ENCODE peak calls at places on chromosomes 13 and 19, in eight cellular contexts. L is activated naive CD8-positive, alpha-beta T cell treated with anti-CD3 and anti-CD28 coated beads, Interleukin-2, amount 50 U/mL, for 24 hours; N is astrocyte of the spinal cord; Z is pulmonary artery endothelial cell; U is GM20000; O is OCI-LY7; S is fibroblast of lung; P is A172. R is an unnamed sample.

GRCh38 chr13:96809366-96810096 is 184.7 kb downstream of the OXGR1 start:
- DNase-seq in N (no peak), L (no peak), S (no peak), Z (no peak), U (no peak), O (no peak), P (no peak), R (no peak)

GRCh38 chr19:36125557-36125956 is 10.3 kb downstream of the TBCB start:
- DNase-seq in N (no peak), L (peak), P (no peak), U (peak), S (no peak), Z (no peak), O (no peak), R (no peak)

GRCh38 chr19:8487137-8487851 is 15.1 kb downstream of the PRAM1 start:
- DNase-seq in O (no peak), N (no peak), U (no peak), L (peak), P (no peak), Z (no peak), S (no peak), R (peak)

GRCh38 chr13:113860051-113860471 is 3.8 kb downstream of the GAS6 start:
- DNase-seq in N (no peak), S (no peak), L (no peak), P (no peak), Z (no peak), U (no peak), O (no peak), R (no peak)

GRCh38 chr19:15231256-15231655 is 992 bp downstream of the EPHX3 start:
- DNase-seq in Z (no peak), L (no peak), U (no peak), N (no peak), P (no peak), O (no peak), S (no peak), R (no peak)

GRCh38 chr19:45290381-45290931 is 32.2 kb downstream of the CKM start:
- DNase-seq in Z (no peak), P (no peak), N (no peak), O (no peak), S (no peak), L (no peak), U (no peak), R (no peak)

GRCh38 chr19:45975296-45975695 is 1.6 kb upstream of the NOVA2 start:
- DNase-seq in O (no peak), S (no peak), U (no peak), L (no peak), N (no peak), Z (no peak), P (no peak), R (no peak)

GRCh38 chr19:10719466-10719961 is 1.6 kb downstream of the DNM2 start:
- DNase-seq in S (no peak), Z (no peak), N (no peak), O (no peak), L (no peak), P (no peak), U (no peak), R (peak)

GRCh38 chr13:113186061-113186900 is 22.2 kb downstream of the PCID2 start:
- DNase-seq in S (no peak), U (peak), N (peak), L (no peak), O (no peak), Z (no peak), P (no peak), R (no peak)

GRCh38 chr19:3554254-3555083 is 2.9 kb downstream of the MFSD12 start:
- DNase-seq in L (no peak), Z (no peak), S (no peak), O (peak), U (no peak), N (no peak), P (no peak), R (no peak)

GRCh38 chr13:113489549-113490495 is 689 bp downstream of the DCUN1D2 start:
- DNase-seq in O (peak), L (peak), U (peak), N (peak), P (peak), Z (no peak), S (peak), R (peak)

GRCh38 chr13:22243519-22244197 is 572.8 kb downstream of the FGF9 start:
- DNase-seq in L (no peak), S (no peak), Z (no peak), O (no peak), P (no peak), U (no peak), N (no peak), R (no peak)

R was measured in NB4.